ENCODE peak calls at places on chromosomes 16 and 17, in four cellular contexts. V, Q, P and H are unnamed samples.

GRCh38 chr17:61402978-61403845 is 3.6 kb downstream of the TBX2 start:
- DNase-seq in P (no peak), Q (peak; percentile 58), V (no peak), H (no peak)

GRCh38 chr17:57599271-57600045 is 145.6 kb downstream of the CCDC182 start:
- DNase-seq in V (no peak), P (no peak), Q (no peak), H (no peak)

GRCh38 chr17:12745481-12745880 is 43.8 kb upstream of the ARHGAP44 start:
- DNase-seq in Q (no peak), V (no peak), P (no peak), H (no peak)

GRCh38 chr17:59456923-59457615 is 108.3 kb upstream of the DHX40 start:
- DNase-seq in Q (no peak), P (no peak), V (no peak), H (no peak)

GRCh38 chr16:86991679-86992078 is 325.5 kb downstream of the C16orf95 start:
- DNase-seq in P (no peak), Q (peak; percentile 78), V (no peak), H (no peak)

GRCh38 chr16:88017006-88017405 is 65.8 kb downstream of the BANP start:
- DNase-seq in Q (no peak), P (no peak), V (no peak), H (no peak)

GRCh38 chr17:8488931-8489330 is 53.2 kb downstream of the NDEL1 start:
- DNase-seq in P (peak; percentile 72), V (no peak), Q (peak; percentile 93), H (no peak)

GRCh38 chr16:76931186-76931585 is 259.8 kb upstream of the MON1B start:
- DNase-seq in Q (no peak), P (no peak), V (no peak), H (no peak)

GRCh38 chr16:12257926-12258561 is 281.5 kb downstream of the SNX29 start:
- DNase-seq in P (no peak), V (peak; percentile 95), Q (no peak), H (no peak)

GRCh38 chr17:57747221-57748017 is 2.3 kb upstream of the CCDC182 start:
- DNase-seq in Q (peak; percentile 57), P (no peak), V (peak; percentile 54), H (peak; percentile 32)

GRCh38 chr16:80936410-80936809 is 70.3 kb downstream of the CMC2 start:
- DNase-seq in V (no peak), P (no peak), Q (no peak), H (no peak)

DNA sequence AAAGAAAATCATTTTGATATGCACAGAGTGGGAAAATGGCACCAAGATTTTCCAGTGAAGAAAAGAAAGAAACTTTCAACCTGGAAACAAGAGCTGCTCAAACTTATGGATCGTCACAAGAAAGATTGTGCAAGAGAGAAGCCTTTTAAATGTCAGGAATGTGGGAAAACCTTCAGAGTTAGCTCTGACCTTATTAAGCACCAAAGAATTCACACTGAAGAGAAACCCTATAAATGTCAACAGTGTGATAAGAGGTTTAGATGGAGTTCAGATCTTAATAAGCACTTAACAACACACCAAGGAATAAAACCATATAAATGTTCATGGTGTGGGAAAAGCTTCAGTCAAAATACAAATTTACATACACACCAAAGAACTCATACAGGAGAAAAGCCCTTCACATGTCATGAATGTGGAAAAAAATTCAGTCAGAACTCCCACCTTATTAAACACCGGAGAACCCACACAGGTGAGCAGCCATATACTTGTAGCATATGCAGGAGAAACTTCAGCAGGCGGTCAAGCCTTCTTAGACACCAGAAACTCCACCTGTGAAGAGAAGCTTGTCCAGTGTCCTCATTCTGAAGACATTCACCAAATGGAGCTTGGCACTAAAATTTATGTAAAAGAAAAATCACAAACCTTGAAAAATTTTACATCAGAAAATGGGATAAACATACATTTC is 12.2 kb downstream of the ZNF75A start:
- DNase-seq in Q (peak; percentile 18), P (no peak), V (no peak), H (no peak)
- H3K9me3 ChIP-seq in Q (peaks cover 99% of the 10 kb centered on the region), P (peaks cover 93% of the 10 kb centered on the region), V (no peaks in the 10 kb centered on the region), H (peaks cover 52% of the 10 kb centered on the region)

GRCh38 chr16:35732046-35732810 is 2272.8 kb downstream of the TP53TG3F start:
- DNase-seq in Q (no peak), P (no peak), V (no peak), H (no peak)
- H3K9me3 ChIP-seq in Q (no peaks in the 10 kb centered on the region), P (no peaks in the 10 kb centered on the region), V (peaks cover 97% of the 10 kb centered on the region), H (peaks cover 19% of the 10 kb centered on the region)

GRCh38 chr17:21146362-21147021 is 19.7 kb downstream of the DHRS7B start:
- DNase-seq in Q (no peak), P (no peak), V (no peak), H (no peak)

GRCh38 chr17:21149626-21150025 is 22.9 kb downstream of the DHRS7B start:
- DNase-seq in Q (no peak), V (no peak), P (no peak), H (no peak)

GRCh38 chr17:21140911-21141310 is 14.1 kb downstream of the DHRS7B start:
- DNase-seq in P (no peak), V (no peak), Q (no peak), H (no peak)

GRCh38 chr17:21143695-21144094 is 16.9 kb downstream of the DHRS7B start:
- DNase-seq in P (no peak), V (no peak), Q (no peak), H (no peak)
- H3K9me3 ChIP-seq in P (no peaks in the 10 kb centered on the region), V (no peaks in the 10 kb centered on the region), Q (no peaks in the 10 kb centered on the region), H (no peaks in the 10 kb centered on the region)

GRCh38 chr16:35173295-35173694 is 1713.9 kb downstream of the TP53TG3F start:
- DNase-seq in P (no peak), Q (no peak), V (no peak), H (no peak)
- H3K9me3 ChIP-seq in P (no peaks in the 10 kb centered on the region), Q (peaks cover 2% of the 10 kb centered on the region), V (peaks cover 77% of the 10 kb centered on the region), H (peaks cover 27% of the 10 kb centered on the region)

GRCh38 chr17:72790194-72790593 is 302.3 kb downstream of the SLC39A11 start:
- DNase-seq in P (no peak), Q (no peak), V (no peak), H (no peak)

GRCh38 chr17:72795941-72796340 is 296.5 kb downstream of the SLC39A11 start:
- DNase-seq in P (no peak), V (no peak), Q (no peak), H (no peak)

GRCh38 chr17:72794152-72794551 is 298.3 kb downstream of the SLC39A11 start:
- DNase-seq in Q (no peak), V (no peak), P (no peak), H (no peak)

GRCh38 chr17:72789711-72790110 is 302.8 kb downstream of the SLC39A11 start:
- DNase-seq in P (no peak), Q (no peak), V (no peak), H (no peak)

GRCh38 chr17:72792771-72793170 is 299.7 kb downstream of the SLC39A11 start:
- DNase-seq in V (no peak), P (no peak), Q (no peak), H (no peak)
- H3K9me3 ChIP-seq in V (peaks cover 6% of the 10 kb centered on the region), P (peaks cover 13% of the 10 kb centered on the region), Q (peaks cover 45% of the 10 kb centered on the region), H (peaks cover 26% of the 10 kb centered on the region)

GRCh38 chr16:71448274-71448866 is 6.5 kb upstream of the TLE7 start:
- DNase-seq in V (no peak), P (no peak), Q (no peak), H (no peak)
- H3K9me3 ChIP-seq in V (no peaks in the 10 kb centered on the region), P (peaks cover 93% of the 10 kb centered on the region), Q (peaks cover 97% of the 10 kb centered on the region), H (peaks cover 29% of the 10 kb centered on the region)

GRCh38 chr16:35325936-35326335 is 1866.5 kb downstream of the TP53TG3F start:
- DNase-seq in Q (no peak), V (no peak), P (no peak), H (no peak)
- H3K9me3 ChIP-seq in Q (peaks cover 5% of the 10 kb centered on the region), V (peaks cover 77% of the 10 kb centered on the region), P (no peaks in the 10 kb centered on the region), H (no peaks in the 10 kb centered on the region)

GRCh38 chr16:89077076-89077475 is 16.6 kb upstream of the ACSF3 start:
- DNase-seq in Q (no peak), P (no peak), V (no peak), H (no peak)
- H3K9me3 ChIP-seq in Q (no peaks in the 10 kb centered on the region), P (no peaks in the 10 kb centered on the region), V (peaks cover 21% of the 10 kb centered on the region), H (no peaks in the 10 kb centered on the region)